ENCODE peak calls at places on chromosomes 11 and 22, in four cellular contexts. I is keratinocyte; Q is adipocyte; Y is effector memory CD4-positive, alpha-beta T cell. H is an unnamed sample. For H3K9me3 and H3K4me1, the result is how much of the 10 kb centered on the place peaks cover.

GRCh38 chr11:16286095-16286494 is 70.3 kb downstream of the SOX6 start:
- DNase-seq in I (no peak), Q (no peak), Y (no peak), H (no peak)

GRCh38 chr11:61826930-61827572 is 1.0 kb upstream of the FADS2 start:
- DNase-seq in I (no peak), Y (no peak), Q (no peak), H (no peak)

GRCh38 chr22:48697694-48698276 is 1129.9 kb downstream of the BRD1 start:
- DNase-seq in I (no peak), Q (no peak), Y (no peak), H (no peak)

GRCh38 chr22:37060801-37061610 is 9.5 kb downstream of the KCTD17 start:
- DNase-seq in Q (no peak), I (no peak), Y (no peak), H (no peak)

GRCh38 chr11:35321532-35322320 is 97.6 kb downstream of the SLC1A2 start:
- DNase-seq in Q (peak), I (no peak), Y (no peak), H (no peak)

GRCh38 chr11:86687083-86687799 is 14.8 kb upstream of the ME3 start:
- DNase-seq in Q (no peak), Y (no peak), I (no peak), H (no peak)

GRCh38 chr11:118002541-118003019 is 16.4 kb downstream of the IL10RA start:
- DNase-seq in Q (no peak), Y (no peak), I (no peak), H (no peak)

GRCh38 chr11:2077061-2077802 is 62.0 kb downstream of the IGF2 start:
- DNase-seq in Q (peak), Y (no peak), I (peak), H (no peak)

GRCh38 chr22:31346733-31347250 is 646 bp upstream of the PATZ1 start:
- DNase-seq in Y (peak), I (no peak), Q (peak), H (peak)

GRCh38 chr11:126219547-126219946 is 8.0 kb downstream of the FAM118B start:
- DNase-seq in Y (no peak), Q (no peak), I (no peak), H (no peak)

GRCh38 chr22:44286673-44287072 is 26.1 kb downstream of the SHISAL1 start:
- DNase-seq in Q (no peak), I (no peak), Y (no peak), H (no peak)

GRCh38 chr11:64037027-64037633 is 1.4 kb downstream of the FLRT1 start:
- DNase-seq in I (no peak), Q (no peak), Y (no peak), H (no peak)

GRCh38 chr11:10809373-10810199 is 860 bp upstream of the EIF4G2 start:
- DNase-seq in I (no peak), Y (no peak), Q (peak), H (no peak)

GRCh38 chr11:133082851-133083488 is 449.3 kb downstream of the OPCML start:
- DNase-seq in Q (peak), Y (no peak), I (no peak), H (peak)

GRCh38 chr22:35476341-35476740 is 64.3 kb upstream of the RASD2 start:
- DNase-seq in Q (peak), Y (no peak), I (no peak), H (no peak)

DNA sequence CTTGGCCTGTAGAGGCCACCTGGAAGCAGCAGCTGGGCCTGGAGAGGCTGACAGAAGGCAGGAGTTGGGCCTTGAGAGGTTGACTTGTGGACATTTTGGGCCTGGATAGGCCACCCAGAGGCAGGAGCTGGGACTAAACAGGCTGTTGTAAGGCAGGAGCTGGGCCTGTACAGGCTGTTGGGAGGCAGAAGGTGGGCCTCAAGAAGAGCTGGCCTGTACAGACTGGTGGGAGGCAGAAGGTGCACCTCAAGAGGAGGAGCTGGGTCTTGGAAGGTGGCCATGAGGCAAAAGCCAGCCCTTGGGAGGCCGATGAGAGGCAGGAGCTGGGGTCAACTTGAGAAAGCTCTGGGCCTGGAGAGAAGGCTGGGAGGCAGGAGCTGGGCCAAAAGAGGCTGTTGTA is 45.3 kb downstream of the OR4C45 start:
- DNase-seq in Y (no peak), Q (no peak), I (no peak), H (no peak)
- H3K9me3 ChIP-seq in Y (under half), Q (under half), I (under half), H (under half)

DNA sequence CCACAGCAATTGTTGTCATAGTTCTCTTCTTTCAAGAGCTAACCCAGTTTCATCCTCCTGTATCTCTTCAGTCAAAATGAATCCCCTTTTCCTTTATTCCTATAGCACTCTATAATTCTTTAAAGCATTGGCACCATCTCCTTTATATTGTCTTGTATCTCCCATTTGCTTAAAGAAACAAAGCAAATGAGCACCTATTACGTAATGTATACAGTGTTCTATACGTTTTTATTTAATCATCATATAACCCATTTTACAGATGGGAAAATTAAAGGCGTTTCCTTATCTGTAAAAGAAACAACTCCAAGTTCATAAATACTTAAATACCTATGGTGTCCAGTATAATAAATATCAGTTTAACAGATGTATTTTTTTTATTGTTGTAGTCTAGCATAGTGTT is 6.4 kb upstream of the REXO2 start:
- DNase-seq in Y (no peak), I (no peak), Q (no peak), H (no peak)
- H3K4me3 ChIP-seq in Y (no peak), I (no peak), Q (no peak), H (no peak)

GRCh38 chr11:14748093-14748492 is 104.5 kb downstream of the PDE3B start:
- DNase-seq in Y (no peak), Q (no peak), I (no peak), H (no peak)
- H3K4me1 ChIP-seq in Y (under half), Q (under half), I (under half), H (under half)

DNA sequence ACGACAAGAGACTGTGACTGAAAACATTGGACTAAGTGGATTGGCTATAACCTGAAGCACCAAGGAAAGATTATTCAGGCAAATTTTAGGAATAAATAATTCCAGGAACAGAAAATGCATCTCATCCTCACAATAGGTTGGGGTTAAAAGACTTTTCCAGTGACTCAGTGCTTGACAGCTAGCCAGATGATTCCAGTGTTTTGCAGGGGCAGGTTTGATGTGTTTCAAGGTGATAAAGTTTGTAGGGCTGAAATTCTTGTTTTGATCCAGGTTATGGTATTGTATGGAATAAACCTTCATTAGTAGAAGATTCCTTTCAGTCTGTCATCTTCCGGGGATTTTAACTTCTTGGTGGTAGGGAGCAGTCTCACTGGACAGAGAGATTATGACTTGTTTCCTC is 2.3 kb downstream of the EXT2 start:
- DNase-seq in I (peak), Q (no peak), Y (no peak), H (no peak)
- H3K9me3 ChIP-seq in I (under half), Q (under half), Y (under half), H (under half)

GRCh38 chr11:65617990-65618751 is 2.6 kb downstream of the PCNX3 start:
- DNase-seq in I (no peak), Q (no peak), Y (no peak), H (no peak)

GRCh38 chr11:65618763-65619162 is 3.2 kb downstream of the PCNX3 start:
- DNase-seq in Q (no peak), Y (no peak), I (no peak), H (no peak)

GRCh38 chr11:65615950-65616574 is 486 bp downstream of the PCNX3 start:
- DNase-seq in Q (peak), Y (no peak), I (no peak), H (no peak)

GRCh38 chr11:65616575-65617001 is 1.0 kb downstream of the PCNX3 start:
- DNase-seq in I (no peak), Q (no peak), Y (no peak), H (no peak)

GRCh38 chr11:65617136-65617850 is 1.7 kb downstream of the PCNX3 start:
- DNase-seq in Q (no peak), I (no peak), Y (no peak), H (no peak)
- H3K4me3 ChIP-seq in Q (peak), I (peak), Y (no peak), H (peak)

GRCh38 chr11:122656631-122657101 is 1.1 kb downstream of the UBASH3B start:
- DNase-seq in Y (peak), Q (peak), I (no peak), H (peak)
- H3K4me1 ChIP-seq in Y (under half), Q (under half), I (half or more), H (under half)

DNA sequence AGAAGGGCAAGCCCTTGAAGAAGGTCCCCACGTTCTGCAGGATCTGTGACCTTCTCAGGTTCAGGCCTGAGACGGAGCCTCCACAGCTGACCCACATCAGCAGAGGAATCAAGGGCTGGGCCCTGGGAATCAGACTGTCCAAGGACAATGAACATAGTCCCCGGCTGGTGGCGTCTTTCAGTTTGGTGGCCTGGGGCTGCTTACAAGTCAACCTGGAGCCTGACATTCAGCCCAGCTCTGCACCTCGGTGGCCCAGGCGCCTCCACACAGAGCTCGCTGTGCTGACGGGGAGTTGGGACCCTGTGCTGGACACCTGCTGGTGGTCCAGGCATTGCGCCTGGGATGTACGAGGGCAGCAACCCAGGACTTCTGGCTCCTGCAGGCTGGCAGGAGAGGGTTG is 523.5 kb downstream of the TBC1D22A start:
- DNase-seq in Y (no peak), Q (no peak), I (no peak), H (no peak)
- H3K9me3 ChIP-seq in Y (under half), Q (under half), I (under half), H (under half)

H was measured in naive thymus-derived CD4-positive, alpha-beta T cell.